ENCODE peak calls at places on chromosomes 5 and 9, in five cellular contexts. T is mesenchymal stem cell, R is IMR-90, N is H9, L is neuronal stem cell. S is an unnamed sample.

GRCh38 chr5:7668627-7669026 is 182.3 kb downstream of the CFAP90 start:
- DNase-seq in N (no peak), L (no peak), R (no peak), T (no peak), S (no peak)

GRCh38 chr5:10448754-10449345 is 7.2 kb downstream of the ROPN1L start:
- DNase-seq in N (no peak), L (no peak), R (no peak), T (no peak), S (no peak)

GRCh38 chr5:146457431-146457830 is 10.3 kb downstream of the TCERG1 start:
- DNase-seq in T (no peak), R (no peak), N (no peak), L (no peak), S (no peak)

GRCh38 chr9:77523891-77524290 is 124.2 kb downstream of the GNA14 start:
- DNase-seq in N (no peak), R (no peak), L (no peak), T (no peak), S (no peak)

GRCh38 chr5:90000351-90000750 is 409.2 kb downstream of the CETN3 start:
- DNase-seq in R (no peak), N (no peak), L (no peak), T (no peak), S (peak)

GRCh38 chr5:16464664-16465543 is 696 bp downstream of the ZNF622 start:
- DNase-seq in R (no peak), N (no peak), T (peak), L (no peak), S (no peak)

GRCh38 chr5:179623906-179624741 is 653 bp upstream of the HNRNPH1 start:
- DNase-seq in N (no peak), L (no peak), T (peak), R (peak), S (no peak)

GRCh38 chr9:15079989-15080388 is 169.8 kb upstream of the FREM1 start:
- DNase-seq in L (no peak), N (no peak), T (no peak), R (no peak), S (peak)

GRCh38 chr5:90930756-90931431 is 372.3 kb downstream of the ADGRV1 start:
- DNase-seq in T (no peak), L (no peak), N (no peak), R (peak), S (no peak)

GRCh38 chr5:154243736-154244135 is 53.2 kb downstream of the GALNT10 start:
- DNase-seq in L (no peak), T (peak), R (peak), N (no peak), S (no peak)

GRCh38 chr5:66958984-66959641 is 237.5 kb downstream of the CD180 start:
- DNase-seq in R (peak), L (no peak), T (peak), N (peak), S (peak)

GRCh38 chr9:11312976-11313375 is 700.2 kb upstream of the PTPRD start:
- DNase-seq in T (peak), R (no peak), N (no peak), L (no peak), S (no peak)

GRCh38 chr5:120818128-120818527 is 354.0 kb downstream of the PRR16 start:
- DNase-seq in R (no peak), L (no peak), T (no peak), N (no peak), S (peak)

GRCh38 chr5:52735139-52735538 is 52.6 kb upstream of the ITGA1 start:
- DNase-seq in L (no peak), R (peak), N (no peak), T (no peak), S (no peak)

GRCh38 chr5:36458746-36459145 is 147.7 kb upstream of the SLC1A3 start:
- DNase-seq in T (no peak), N (no peak), R (no peak), L (no peak), S (no peak)

GRCh38 chr9:71648453-71648852 is 119.9 kb downstream of the CEMIP2 start:
- DNase-seq in T (peak), R (no peak), L (no peak), N (no peak), S (no peak)

GRCh38 chr9:112890106-112891081 is at the start of gene SLC46A2:
- DNase-seq in L (no peak), N (peak), R (no peak), T (no peak), S (peak)

GRCh38 chr9:91245432-91246313 is 116.0 kb downstream of the AUH start:
- DNase-seq in L (no peak), T (no peak), N (no peak), R (peak), S (no peak)

GRCh38 chr5:115381911-115382662 is 85.6 kb upstream of the CCDC112 start:
- DNase-seq in R (no peak), T (no peak), N (no peak), L (no peak), S (no peak)

GRCh38 chr5:154197801-154198461 is 7.4 kb downstream of the GALNT10 start:
- DNase-seq in L (no peak), R (peak), T (peak), N (no peak), S (no peak)

GRCh38 chr5:157710887-157711286 is 20.3 kb upstream of the THG1L start:
- DNase-seq in T (no peak), R (peak), N (no peak), L (no peak), S (no peak)

DNA sequence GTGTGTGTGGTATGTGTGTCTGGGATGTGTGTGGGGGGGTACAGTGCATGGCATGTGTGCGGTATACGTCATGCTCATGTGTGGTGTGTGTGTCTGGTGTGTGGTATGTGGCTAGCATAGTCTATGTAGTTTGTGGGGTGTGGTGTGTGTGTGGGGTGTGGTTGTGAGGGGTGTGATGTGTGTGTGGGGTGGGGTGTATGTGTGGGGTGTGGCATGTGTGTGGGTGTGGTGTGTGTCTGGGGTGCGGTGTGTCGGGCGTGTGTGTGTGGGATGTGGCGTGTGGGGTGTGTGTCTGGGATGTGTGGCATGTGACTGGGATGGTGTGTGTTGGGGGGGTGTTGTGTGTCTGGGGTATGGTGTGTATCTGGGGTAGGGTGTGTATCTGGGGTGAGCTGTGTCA is 52.3 kb downstream of the SECISBP2 start:
- DNase-seq in N (no peak), T (no peak), R (no peak), L (no peak), S (no peak)
- H3K23ac ChIP-seq in N (no peak), T (no peak), R (no peak), L (peak), S (no peak)

GRCh38 chr5:174996941-174997340 is 272.6 kb downstream of the MSX2 start:
- DNase-seq in N (no peak), L (no peak), T (no peak), R (no peak), S (no peak)

GRCh38 chr5:174987443-174988012 is 263.1 kb downstream of the MSX2 start:
- DNase-seq in R (no peak), T (no peak), N (no peak), L (no peak), S (no peak)

GRCh38 chr5:174990909-174991308 is 266.5 kb downstream of the MSX2 start:
- DNase-seq in N (no peak), L (no peak), T (no peak), R (no peak), S (no peak)

GRCh38 chr5:174995827-174996226 is 271.4 kb downstream of the MSX2 start:
- DNase-seq in R (no peak), L (no peak), N (no peak), T (no peak), S (no peak)

GRCh38 chr5:174991807-174992308 is 267.5 kb downstream of the MSX2 start:
- DNase-seq in N (no peak), R (no peak), L (no peak), T (no peak), S (no peak)
- H4K8ac ChIP-seq in N (no peak), R (no peak), L (no peak), T (no peak), S (no peak)

GRCh38 chr5:109349419-109349818 is 60.4 kb downstream of the PJA2 start:
- DNase-seq in L (no peak), N (no peak), T (no peak), R (no peak), S (no peak)
- H3K23ac ChIP-seq in L (no peak), N (no peak), T (no peak), R (no peak), S (no peak)

GRCh38 chr9:89001917-89002540 is 10.8 kb downstream of the S1PR3 start:
- DNase-seq in L (no peak), T (no peak), R (no peak), N (no peak), S (no peak)
- H4K8ac ChIP-seq in L (no peak), T (no peak), R (no peak), N (no peak), S (no peak)

GRCh38 chr5:158805195-158805594 is 294.5 kb downstream of the EBF1 start:
- DNase-seq in T (no peak), R (no peak), L (no peak), N (no peak), S (no peak)

GRCh38 chr5:158809310-158809709 is 290.4 kb downstream of the EBF1 start:
- DNase-seq in R (no peak), L (no peak), N (no peak), T (no peak), S (no peak)

GRCh38 chr5:158810615-158811014 is 289.1 kb downstream of the EBF1 start:
- DNase-seq in T (no peak), L (no peak), N (no peak), R (no peak), S (no peak)

GRCh38 chr5:158811350-158811749 is 288.4 kb downstream of the EBF1 start:
- DNase-seq in R (no peak), T (no peak), N (no peak), L (no peak), S (no peak)

DNA sequence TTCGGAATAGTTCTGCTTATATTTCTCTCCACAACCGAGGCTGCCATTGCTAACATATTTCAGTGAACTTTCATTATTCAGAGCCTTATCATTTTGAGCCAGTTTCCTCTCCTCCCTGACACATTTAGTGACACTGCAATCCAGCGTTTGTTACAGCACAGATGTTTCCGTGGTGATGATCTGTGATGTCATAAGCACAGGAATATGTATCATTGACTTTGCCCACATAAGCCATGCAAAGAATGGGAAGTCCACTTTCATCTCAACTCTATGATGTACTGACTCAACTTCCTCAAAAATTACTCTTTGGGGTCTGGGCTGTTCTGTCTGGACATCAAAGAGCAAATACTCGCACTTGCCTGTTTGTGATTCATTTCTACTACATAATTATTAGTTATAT is 291.8 kb downstream of the EBF1 start:
- DNase-seq in R (no peak), L (no peak), T (no peak), N (no peak), S (no peak)
- H3K23ac ChIP-seq in R (no peak), L (no peak), T (no peak), N (no peak), S (no peak)

GRCh38 chr5:150302301-150303069 is at the start of gene ARSI:
- DNase-seq in R (no peak), T (peak), N (peak), L (peak), S (peak)

GRCh38 chr5:150304481-150305081 is 1.9 kb upstream of the ARSI start:
- DNase-seq in L (no peak), T (no peak), N (no peak), R (no peak), S (peak)

GRCh38 chr5:150301901-150302300 is 804 bp downstream of the ARSI start:
- DNase-seq in R (no peak), L (no peak), N (no peak), T (no peak), S (peak)

GRCh38 chr5:150303660-150304411 is 1.1 kb upstream of the ARSI start:
- DNase-seq in R (peak), N (no peak), T (peak), L (no peak), S (no peak)

DNA sequence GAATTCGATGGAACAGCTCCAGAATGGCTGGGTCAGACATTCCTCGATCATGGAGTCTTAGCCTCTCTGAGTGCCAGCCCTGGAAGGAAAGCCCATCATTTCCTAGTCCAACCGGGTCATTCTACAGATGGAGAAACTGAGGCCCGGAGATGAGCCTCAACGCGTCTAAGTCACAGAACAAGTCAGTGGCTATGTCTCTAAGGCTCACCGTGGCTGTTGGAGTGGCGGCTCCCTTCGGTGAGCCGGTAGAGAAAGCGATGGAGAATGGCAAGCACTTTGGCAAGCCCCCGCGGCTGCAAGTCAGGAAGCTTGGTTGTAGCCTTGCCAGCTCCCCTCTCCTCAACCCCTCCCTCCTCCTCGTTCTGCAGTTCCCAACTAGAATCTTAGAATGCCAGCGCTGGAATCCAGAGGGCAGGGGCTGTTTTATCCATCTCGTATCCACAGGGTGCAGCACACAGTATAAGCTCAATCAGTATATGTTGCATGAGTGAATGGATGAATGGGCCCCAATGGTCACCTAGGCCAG is 428 bp upstream of the ARSI start:
- DNase-seq in R (peak), T (no peak), L (no peak), N (peak), S (peak)
- H4K8ac ChIP-seq in R (peak), T (peak), L (no peak), N (no peak), S (no peak)

GRCh38 chr5:103120607-103121200 is 603 bp downstream of the PPIP5K2 start:
- DNase-seq in R (peak), L (no peak), N (peak), T (peak), S (peak)
- H3K23ac ChIP-seq in R (peak), L (peak), N (no peak), T (peak), S (no peak)